ENCODE peak calls at places on chromosomes 16 and 17, in five cellular contexts. T is GM12878, P is SK-N-SH, Q is K562, N is HepG2. Z is an unnamed sample.

GRCh38 chr16:54212893-54213292 is 73.7 kb downstream of the IRX3 start:
- DNase-seq in T (no peak), P (no peak), Q (no peak), N (no peak), Z (no peak)

GRCh38 chr16:17397499-17397891 is 73.3 kb downstream of the XYLT1 start:
- DNase-seq in T (no peak), P (peak), Q (peak), N (peak), Z (peak)

GRCh38 chr17:50865060-50865867 is 890 bp downstream of the TOB1 start:
- DNase-seq in T (no peak), P (peak), Q (peak), N (peak), Z (peak)

GRCh38 chr17:1919206-1919605 is 89.4 kb downstream of the RPA1 start:
- DNase-seq in T (no peak), P (peak), Q (no peak), N (no peak), Z (no peak)

GRCh38 chr17:46943511-46944393 is 20.8 kb downstream of the GOSR2 start:
- DNase-seq in T (no peak), P (peak), Q (peak), N (peak), Z (no peak)

GRCh38 chr16:20707461-20707860 is 10.0 kb upstream of the ACSM1 start:
- DNase-seq in T (no peak), P (no peak), Q (no peak), N (no peak), Z (no peak)

GRCh38 chr17:29124135-29124930 is 55.9 kb downstream of the MYO18A start:
- DNase-seq in T (no peak), P (peak), Q (peak), N (peak), Z (peak)

GRCh38 chr17:41421116-41421515 is 3.3 kb downstream of the KRT37 start:
- DNase-seq in T (no peak), P (no peak), Q (no peak), N (peak), Z (no peak)

GRCh38 chr17:7263071-7263800 is 958 bp upstream of the CLDN7 start:
- DNase-seq in T (no peak), P (peak), Q (peak), N (no peak), Z (no peak)

GRCh38 chr17:71402661-71403141 is 718.1 kb upstream of the SOX9 start:
- DNase-seq in T (no peak), P (peak), Q (no peak), N (no peak), Z (peak)

GRCh38 chr16:72050769-72051464 is 3.4 kb upstream of the HP start:
- DNase-seq in T (no peak), P (no peak), Q (no peak), N (no peak), Z (no peak)
- TF ChIP-seq REST in T (no peak), P (no peak), Q (no peak), N (no peak), Z (no peak)

GRCh38 chr17:5762191-5762590 is 177.9 kb upstream of the NLRP1 start:
- DNase-seq in T (no peak), P (no peak), Q (no peak), N (no peak), Z (no peak)
- TF ChIP-seq RFX5 in T (no peak), P (no peak), Q (no peak), N (no peak), Z (no peak)

GRCh38 chr16:46607529-46607928 is 13.7 kb downstream of the SHCBP1 start:
- DNase-seq in T (no peak), P (no peak), Q (peak), N (peak), Z (peak)
- TF ChIP-seq CTCF in T (peak), P (peak), Q (peak), N (peak), Z (peak)

GRCh38 chr17:18117533-18117932 is 9.0 kb downstream of the MYO15A start:
- DNase-seq in T (no peak), P (no peak), Q (no peak), N (peak), Z (no peak)

GRCh38 chr17:18118633-18118975 is 10.0 kb downstream of the MYO15A start:
- DNase-seq in T (no peak), P (no peak), Q (no peak), N (no peak), Z (no peak)

GRCh38 chr17:18119166-18119745 is 10.7 kb downstream of the MYO15A start:
- DNase-seq in T (no peak), P (no peak), Q (no peak), N (no peak), Z (no peak)

GRCh38 chr17:18119938-18120337 is 11.4 kb downstream of the MYO15A start:
- DNase-seq in T (no peak), P (no peak), Q (no peak), N (no peak), Z (no peak)

GRCh38 chr17:18117974-18118632 is 9.5 kb downstream of the MYO15A start:
- DNase-seq in T (no peak), P (no peak), Q (no peak), N (no peak), Z (no peak)
- TF ChIP-seq REST in T (no peak), P (no peak), Q (no peak), N (no peak), Z (no peak)

GRCh38 chr17:80379348-80379747 is 35.6 kb upstream of the ENDOV start:
- DNase-seq in T (no peak), P (no peak), Q (no peak), N (no peak), Z (no peak)

GRCh38 chr17:80380068-80381061 is 34.6 kb upstream of the ENDOV start:
- DNase-seq in T (no peak), P (no peak), Q (no peak), N (no peak), Z (no peak)

GRCh38 chr17:80376531-80376930 is 38.4 kb upstream of the ENDOV start:
- DNase-seq in T (no peak), P (no peak), Q (no peak), N (no peak), Z (no peak)

GRCh38 chr17:80375186-80375585 is 39.8 kb upstream of the ENDOV start:
- DNase-seq in T (no peak), P (no peak), Q (no peak), N (no peak), Z (no peak)

GRCh38 chr17:80377798-80378197 is 37.2 kb upstream of the ENDOV start:
- DNase-seq in T (no peak), P (no peak), Q (no peak), N (no peak), Z (no peak)
- TF ChIP-seq RFX5 in T (no peak), P (no peak), Q (no peak), N (no peak), Z (no peak)

GRCh38 chr17:77808663-77809425 is 149.7 kb upstream of the TNRC6C start:
- DNase-seq in T (no peak), P (no peak), Q (no peak), N (no peak), Z (no peak)

GRCh38 chr17:77809814-77810213 is 148.7 kb upstream of the TNRC6C start:
- DNase-seq in T (no peak), P (no peak), Q (no peak), N (no peak), Z (no peak)

GRCh38 chr17:77807746-77808441 is 150.6 kb upstream of the TNRC6C start:
- DNase-seq in T (no peak), P (no peak), Q (no peak), N (no peak), Z (no peak)

GRCh38 chr17:77804796-77805426 is 153.6 kb upstream of the TNRC6C start:
- DNase-seq in T (no peak), P (no peak), Q (no peak), N (no peak), Z (no peak)

DNA sequence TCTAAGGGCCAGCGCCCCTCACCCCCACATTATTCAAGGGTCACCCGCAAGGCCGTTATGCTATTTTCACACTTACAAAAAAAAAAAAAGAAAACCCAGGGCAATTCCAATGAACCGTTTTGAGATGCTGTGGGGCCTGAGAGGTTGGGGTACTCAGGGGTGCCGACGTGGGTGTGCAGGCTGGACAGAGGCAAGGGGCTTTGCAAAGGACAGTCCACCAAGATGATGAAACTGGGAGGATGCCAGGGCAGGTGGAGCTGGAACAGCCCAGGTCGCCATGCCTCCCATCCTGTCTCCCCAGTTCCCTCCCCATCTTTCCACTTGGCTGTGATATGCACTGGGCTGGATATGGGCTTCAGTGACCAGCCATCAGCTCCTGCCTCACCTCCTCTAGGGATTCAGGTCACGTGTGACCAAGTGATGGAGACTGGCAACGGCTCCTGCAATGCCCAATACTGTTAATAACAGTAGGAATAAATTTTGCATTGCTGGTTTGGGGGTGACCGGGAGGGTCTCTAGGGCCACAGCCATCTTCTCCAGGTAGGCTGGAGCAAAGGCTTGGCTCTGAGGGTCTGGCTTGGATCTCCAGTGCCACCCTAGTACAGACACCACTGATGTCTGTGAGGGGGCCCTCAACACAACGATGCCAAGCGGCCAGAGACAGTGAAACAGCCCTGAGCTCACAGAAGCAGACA is 151.3 kb upstream of the TNRC6C start:
- DNase-seq in T (no peak), P (no peak), Q (no peak), N (no peak), Z (no peak)
- TF ChIP-seq CTCF in T (no peak), P (no peak), Q (no peak), N (no peak), Z (no peak)

DNA sequence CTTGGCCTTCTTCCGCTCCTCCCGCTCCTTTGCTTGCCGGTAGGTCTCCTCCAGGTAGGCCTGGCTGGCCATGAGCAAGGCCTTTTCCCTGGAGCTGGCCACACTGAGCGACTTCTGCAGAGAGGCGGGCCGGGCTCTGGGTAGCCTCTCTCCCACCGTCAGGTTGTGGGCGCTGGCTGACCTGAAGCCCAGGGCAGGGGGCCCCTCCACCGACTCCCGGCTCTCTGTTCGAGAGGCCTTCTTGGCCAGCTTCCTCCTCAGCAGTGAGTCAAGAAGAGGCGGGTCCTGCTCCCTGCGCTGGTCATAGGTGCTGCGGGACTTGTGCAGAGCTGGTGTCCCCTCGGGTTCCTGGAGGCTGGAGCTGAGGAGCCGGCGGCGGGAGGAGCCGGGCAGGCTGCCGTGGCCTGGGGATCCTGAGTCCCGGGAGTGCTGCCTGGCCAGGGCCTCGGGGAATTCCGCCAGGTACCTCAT is 12.8 kb downstream of the GPR179 start:
- DNase-seq in T (no peak), P (no peak), Q (no peak), N (no peak), Z (no peak)
- TF ChIP-seq REST in T (no peak), P (no peak), Q (no peak), N (no peak), Z (no peak)

DNA sequence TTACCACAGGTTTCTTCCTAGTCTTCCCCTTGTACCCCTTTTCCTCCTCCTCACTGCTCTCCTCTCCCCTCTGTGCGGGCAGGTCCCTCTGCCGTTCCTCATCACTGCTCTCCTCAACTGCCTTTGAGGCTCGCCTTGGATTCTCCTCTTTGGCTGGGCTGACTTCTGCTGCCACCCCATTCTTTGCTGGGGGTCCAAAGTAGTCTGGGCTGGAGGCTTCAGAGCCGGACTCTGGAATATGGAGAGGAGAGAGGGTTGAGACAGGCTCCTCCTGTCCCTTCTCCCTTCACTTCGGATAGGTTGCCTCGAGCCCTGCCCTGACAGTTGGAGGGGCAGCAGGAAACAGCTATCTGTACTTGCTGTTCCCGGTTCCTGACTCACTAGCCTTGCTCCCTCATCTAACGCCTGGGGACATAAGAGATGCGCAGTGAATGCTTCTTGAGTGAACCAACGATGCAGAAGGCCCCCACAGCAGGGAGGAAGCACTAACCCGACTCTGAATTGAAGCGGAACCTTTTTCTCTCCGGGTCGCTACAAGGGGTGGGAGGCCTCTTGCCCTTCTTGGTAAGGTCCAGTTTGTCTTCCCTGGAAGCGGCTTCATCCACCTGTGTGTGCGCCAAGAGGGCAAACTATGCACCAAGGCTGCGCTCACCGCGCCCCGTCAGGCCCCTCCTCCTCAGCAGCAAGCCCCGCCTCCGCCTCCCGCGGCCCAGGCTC is 646 bp downstream of the HIRIP3 start:
- DNase-seq in T (no peak), P (peak), Q (peak), N (no peak), Z (no peak)
- TF ChIP-seq RFX5 in T (no peak), P (no peak), Q (no peak), N (no peak), Z (no peak)

Z was measured in A549.